ENCODE peak calls at places on chromosome 11, in nine cellular contexts. One of them, this sample, is unnamed.

GRCh38 chr11:63767415-63768231 is 952 bp downstream of the ZFTA start:
- DNase-seq in activated T-cell treated with anti-CD3 and anti-CD28 coated beads, Interleukin-2, amount 50 U/mL, for 48 hours: peak
- DNase-seq in AG08396: peak
- DNase-seq in kidney glomerular epithelial cell: peak
- DNase-seq in GM04504: no peak
- DNase-seq in COLO829: peak
- DNase-seq in PC-3: peak
- DNase-seq in amniotic stem cell: no peak
- DNase-seq in cardiac muscle cell: peak
- DNase-seq in this sample: no peak

GRCh38 chr11:134731562-134731961 is 319.5 kb upstream of the B3GAT1 start:
- DNase-seq in COLO829: no peak
- DNase-seq in AG08396: no peak
- DNase-seq in amniotic stem cell: no peak
- DNase-seq in activated T-cell treated with anti-CD3 and anti-CD28 coated beads, Interleukin-2, amount 50 U/mL, for 48 hours: no peak
- DNase-seq in PC-3: no peak
- DNase-seq in GM04504: no peak
- DNase-seq in cardiac muscle cell: no peak
- DNase-seq in kidney glomerular epithelial cell: no peak
- DNase-seq in this sample: no peak

GRCh38 chr11:70099578-70100282 is 21.6 kb downstream of the ANO1 start:
- DNase-seq in PC-3: no peak
- DNase-seq in GM04504: no peak
- DNase-seq in AG08396: no peak
- DNase-seq in activated T-cell treated with anti-CD3 and anti-CD28 coated beads, Interleukin-2, amount 50 U/mL, for 48 hours: no peak
- DNase-seq in COLO829: no peak
- DNase-seq in cardiac muscle cell: peak
- DNase-seq in amniotic stem cell: no peak
- DNase-seq in kidney glomerular epithelial cell: no peak
- DNase-seq in this sample: no peak

GRCh38 chr11:69351460-69351859 is 57.5 kb downstream of the MYEOV start:
- DNase-seq in amniotic stem cell: no peak
- DNase-seq in GM04504: no peak
- DNase-seq in AG08396: peak
- DNase-seq in COLO829: peak
- DNase-seq in cardiac muscle cell: peak
- DNase-seq in activated T-cell treated with anti-CD3 and anti-CD28 coated beads, Interleukin-2, amount 50 U/mL, for 48 hours: no peak
- DNase-seq in kidney glomerular epithelial cell: peak
- DNase-seq in PC-3: peak
- DNase-seq in this sample: no peak

GRCh38 chr11:94781822-94782221 is 13.7 kb downstream of the AMOTL1 start:
- DNase-seq in AG08396: no peak
- DNase-seq in kidney glomerular epithelial cell: no peak
- DNase-seq in PC-3: no peak
- DNase-seq in GM04504: no peak
- DNase-seq in activated T-cell treated with anti-CD3 and anti-CD28 coated beads, Interleukin-2, amount 50 U/mL, for 48 hours: no peak
- DNase-seq in amniotic stem cell: no peak
- DNase-seq in COLO829: no peak
- DNase-seq in cardiac muscle cell: peak
- DNase-seq in this sample: no peak

GRCh38 chr11:72333657-72334056 is 89.7 kb upstream of the PHOX2A start:
- DNase-seq in amniotic stem cell: no peak
- DNase-seq in AG08396: no peak
- DNase-seq in COLO829: no peak
- DNase-seq in activated T-cell treated with anti-CD3 and anti-CD28 coated beads, Interleukin-2, amount 50 U/mL, for 48 hours: peak
- DNase-seq in GM04504: no peak
- DNase-seq in cardiac muscle cell: peak
- DNase-seq in PC-3: no peak
- DNase-seq in kidney glomerular epithelial cell: no peak
- DNase-seq in this sample: no peak

GRCh38 chr11:70637949-70638598 is 239.7 kb downstream of the CTTN start:
- DNase-seq in amniotic stem cell: no peak
- DNase-seq in COLO829: no peak
- DNase-seq in PC-3: no peak
- DNase-seq in AG08396: no peak
- DNase-seq in GM04504: no peak
- DNase-seq in activated T-cell treated with anti-CD3 and anti-CD28 coated beads, Interleukin-2, amount 50 U/mL, for 48 hours: no peak
- DNase-seq in cardiac muscle cell: no peak
- DNase-seq in kidney glomerular epithelial cell: no peak
- DNase-seq in this sample: no peak

GRCh38 chr11:57325735-57326048 is 940 bp upstream of the TNKS1BP1 start:
- DNase-seq in AG08396: no peak
- DNase-seq in cardiac muscle cell: no peak
- DNase-seq in GM04504: no peak
- DNase-seq in kidney glomerular epithelial cell: no peak
- DNase-seq in activated T-cell treated with anti-CD3 and anti-CD28 coated beads, Interleukin-2, amount 50 U/mL, for 48 hours: no peak
- DNase-seq in PC-3: no peak
- DNase-seq in COLO829: no peak
- DNase-seq in amniotic stem cell: no peak
- DNase-seq in this sample: no peak

GRCh38 chr11:91194551-91194950 is 971.7 kb upstream of the CHORDC1 start:
- DNase-seq in AG08396: no peak
- DNase-seq in amniotic stem cell: no peak
- DNase-seq in PC-3: no peak
- DNase-seq in kidney glomerular epithelial cell: no peak
- DNase-seq in activated T-cell treated with anti-CD3 and anti-CD28 coated beads, Interleukin-2, amount 50 U/mL, for 48 hours: no peak
- DNase-seq in GM04504: no peak
- DNase-seq in COLO829: no peak
- DNase-seq in cardiac muscle cell: no peak
- DNase-seq in this sample: no peak

GRCh38 chr11:84969103-84969502 is 658.0 kb downstream of the DLG2 start:
- DNase-seq in activated T-cell treated with anti-CD3 and anti-CD28 coated beads, Interleukin-2, amount 50 U/mL, for 48 hours: no peak
- DNase-seq in cardiac muscle cell: peak
- DNase-seq in kidney glomerular epithelial cell: peak
- DNase-seq in GM04504: no peak
- DNase-seq in amniotic stem cell: no peak
- DNase-seq in COLO829: no peak
- DNase-seq in PC-3: no peak
- DNase-seq in AG08396: no peak
- DNase-seq in this sample: no peak

GRCh38 chr11:75815345-75815983 is 454 bp downstream of the UVRAG start:
- DNase-seq in activated T-cell treated with anti-CD3 and anti-CD28 coated beads, Interleukin-2, amount 50 U/mL, for 48 hours: no peak
- DNase-seq in COLO829: no peak
- DNase-seq in amniotic stem cell: no peak
- DNase-seq in AG08396: no peak
- DNase-seq in GM04504: no peak
- DNase-seq in PC-3: peak
- DNase-seq in kidney glomerular epithelial cell: no peak
- DNase-seq in cardiac muscle cell: peak
- DNase-seq in this sample: no peak

GRCh38 chr11:106520146-106520912 is 442.9 kb downstream of the AASDHPPT start:
- DNase-seq in kidney glomerular epithelial cell: no peak
- DNase-seq in activated T-cell treated with anti-CD3 and anti-CD28 coated beads, Interleukin-2, amount 50 U/mL, for 48 hours: no peak
- DNase-seq in PC-3: peak
- DNase-seq in cardiac muscle cell: peak
- DNase-seq in GM04504: no peak
- DNase-seq in COLO829: no peak
- DNase-seq in AG08396: no peak
- DNase-seq in amniotic stem cell: no peak
- DNase-seq in this sample: no peak

GRCh38 chr11:1298695-1299492 is 10.5 kb downstream of the TOLLIP start:
- DNase-seq in COLO829: no peak
- DNase-seq in activated T-cell treated with anti-CD3 and anti-CD28 coated beads, Interleukin-2, amount 50 U/mL, for 48 hours: no peak
- DNase-seq in cardiac muscle cell: peak
- DNase-seq in GM04504: peak
- DNase-seq in amniotic stem cell: no peak
- DNase-seq in PC-3: peak
- DNase-seq in AG08396: peak
- DNase-seq in kidney glomerular epithelial cell: peak
- DNase-seq in this sample: peak

GRCh38 chr11:64151337-64151736 is 14.6 kb downstream of the MACROD1 start:
- DNase-seq in COLO829: no peak
- DNase-seq in PC-3: no peak
- DNase-seq in AG08396: no peak
- DNase-seq in amniotic stem cell: no peak
- DNase-seq in kidney glomerular epithelial cell: no peak
- DNase-seq in GM04504: no peak
- DNase-seq in cardiac muscle cell: no peak
- DNase-seq in activated T-cell treated with anti-CD3 and anti-CD28 coated beads, Interleukin-2, amount 50 U/mL, for 48 hours: no peak
- DNase-seq in this sample: no peak

GRCh38 chr11:62012451-62013265 is 45.2 kb upstream of the FTH1 start:
- DNase-seq in PC-3: peak
- DNase-seq in amniotic stem cell: no peak
- DNase-seq in activated T-cell treated with anti-CD3 and anti-CD28 coated beads, Interleukin-2, amount 50 U/mL, for 48 hours: no peak
- DNase-seq in AG08396: peak
- DNase-seq in cardiac muscle cell: peak
- DNase-seq in kidney glomerular epithelial cell: peak
- DNase-seq in GM04504: no peak
- DNase-seq in COLO829: peak
- DNase-seq in this sample: peak

GRCh38 chr11:94544832-94545640 is 1.3 kb downstream of the FUT4 start:
- DNase-seq in amniotic stem cell: no peak
- DNase-seq in GM04504: no peak
- DNase-seq in AG08396: no peak
- DNase-seq in activated T-cell treated with anti-CD3 and anti-CD28 coated beads, Interleukin-2, amount 50 U/mL, for 48 hours: no peak
- DNase-seq in COLO829: no peak
- DNase-seq in kidney glomerular epithelial cell: no peak
- DNase-seq in cardiac muscle cell: peak
- DNase-seq in PC-3: no peak
- DNase-seq in this sample: no peak

GRCh38 chr11:116829525-116830183 is at the start of gene APOC3:
- DNase-seq in COLO829: no peak
- DNase-seq in PC-3: no peak
- DNase-seq in amniotic stem cell: no peak
- DNase-seq in activated T-cell treated with anti-CD3 and anti-CD28 coated beads, Interleukin-2, amount 50 U/mL, for 48 hours: no peak
- DNase-seq in kidney glomerular epithelial cell: no peak
- DNase-seq in cardiac muscle cell: peak
- DNase-seq in AG08396: no peak
- DNase-seq in GM04504: no peak
- DNase-seq in this sample: no peak

GRCh38 chr11:1073851-1074243 is 827 bp upstream of the MUC2 start:
- DNase-seq in PC-3: no peak
- DNase-seq in COLO829: no peak
- DNase-seq in AG08396: no peak
- DNase-seq in cardiac muscle cell: no peak
- DNase-seq in kidney glomerular epithelial cell: no peak
- DNase-seq in GM04504: no peak
- DNase-seq in activated T-cell treated with anti-CD3 and anti-CD28 coated beads, Interleukin-2, amount 50 U/mL, for 48 hours: no peak
- DNase-seq in amniotic stem cell: no peak
- DNase-seq in this sample: no peak

GRCh38 chr11:75635009-75635909 is 33.6 kb downstream of the MAP6 start:
- DNase-seq in amniotic stem cell: no peak
- DNase-seq in AG08396: peak
- DNase-seq in activated T-cell treated with anti-CD3 and anti-CD28 coated beads, Interleukin-2, amount 50 U/mL, for 48 hours: no peak
- DNase-seq in kidney glomerular epithelial cell: no peak
- DNase-seq in cardiac muscle cell: peak
- DNase-seq in COLO829: no peak
- DNase-seq in PC-3: no peak
- DNase-seq in GM04504: no peak
- DNase-seq in this sample: no peak

GRCh38 chr11:8070417-8071101 is 10.5 kb upstream of the TUB start:
- DNase-seq in GM04504: no peak
- DNase-seq in COLO829: peak
- DNase-seq in amniotic stem cell: peak
- DNase-seq in AG08396: peak
- DNase-seq in PC-3: peak
- DNase-seq in cardiac muscle cell: peak
- DNase-seq in kidney glomerular epithelial cell: peak
- DNase-seq in activated T-cell treated with anti-CD3 and anti-CD28 coated beads, Interleukin-2, amount 50 U/mL, for 48 hours: no peak
- DNase-seq in this sample: no peak

GRCh38 chr11:11125618-11126017 is 227.4 kb downstream of the CSNK2A3 start:
- DNase-seq in amniotic stem cell: no peak
- DNase-seq in COLO829: no peak
- DNase-seq in AG08396: no peak
- DNase-seq in GM04504: no peak
- DNase-seq in kidney glomerular epithelial cell: no peak
- DNase-seq in activated T-cell treated with anti-CD3 and anti-CD28 coated beads, Interleukin-2, amount 50 U/mL, for 48 hours: no peak
- DNase-seq in PC-3: no peak
- DNase-seq in cardiac muscle cell: no peak
- DNase-seq in this sample: no peak

GRCh38 chr11:89381094-89381493 is 110.1 kb downstream of the NOX4 start:
- DNase-seq in GM04504: peak
- DNase-seq in PC-3: peak
- DNase-seq in COLO829: peak
- DNase-seq in amniotic stem cell: peak
- DNase-seq in cardiac muscle cell: peak
- DNase-seq in kidney glomerular epithelial cell: peak
- DNase-seq in AG08396: peak
- DNase-seq in activated T-cell treated with anti-CD3 and anti-CD28 coated beads, Interleukin-2, amount 50 U/mL, for 48 hours: peak
- DNase-seq in this sample: peak

GRCh38 chr11:96038046-96038445 is 114.1 kb upstream of the MTMR2 start:
- DNase-seq in kidney glomerular epithelial cell: no peak
- DNase-seq in PC-3: peak
- DNase-seq in COLO829: no peak
- DNase-seq in GM04504: no peak
- DNase-seq in activated T-cell treated with anti-CD3 and anti-CD28 coated beads, Interleukin-2, amount 50 U/mL, for 48 hours: no peak
- DNase-seq in cardiac muscle cell: no peak
- DNase-seq in AG08396: no peak
- DNase-seq in amniotic stem cell: no peak
- DNase-seq in this sample: no peak

This sample was measured in epithelial cell of prostate.